ENCODE peak calls at places on chromosomes 2 and 18, in four cellular contexts. One of them, this sample, is unnamed.

GRCh38 chr2:210003394-210003793 is 956 bp downstream of the RPE start:
- DNase-seq in K562: no peak
- DNase-seq in endothelial cell of umbilical vein: no peak
- DNase-seq in GM12878: no peak
- DNase-seq in this sample: no peak

GRCh38 chr2:163734911-163735691 is 707 bp downstream of the FIGN start:
- DNase-seq in K562: no peak
- DNase-seq in endothelial cell of umbilical vein: peak; percentile 64
- DNase-seq in GM12878: no peak
- DNase-seq in this sample: peak; percentile 11

GRCh38 chr2:85179541-85179940 is 46.3 kb downstream of the TCF7L1 start:
- DNase-seq in K562: no peak
- DNase-seq in endothelial cell of umbilical vein: peak; percentile 58
- DNase-seq in GM12878: no peak
- DNase-seq in this sample: no peak

GRCh38 chr18:58952871-58953270 is 88.2 kb downstream of the ZNF532 start:
- DNase-seq in K562: no peak
- DNase-seq in endothelial cell of umbilical vein: no peak
- DNase-seq in GM12878: no peak
- DNase-seq in this sample: no peak

GRCh38 chr2:56449449-56449860 is 265.7 kb downstream of the CCDC85A start:
- DNase-seq in K562: no peak
- DNase-seq in endothelial cell of umbilical vein: no peak
- DNase-seq in GM12878: no peak
- DNase-seq in this sample: no peak

GRCh38 chr2:96839288-96839874 is 4.4 kb downstream of the ANKRD23 start:
- DNase-seq in K562: no peak
- DNase-seq in endothelial cell of umbilical vein: no peak
- DNase-seq in GM12878: no peak
- DNase-seq in this sample: no peak

GRCh38 chr2:241564596-241565411 is 6.3 kb downstream of the BOK start:
- DNase-seq in K562: no peak
- DNase-seq in endothelial cell of umbilical vein: no peak
- DNase-seq in GM12878: no peak
- DNase-seq in this sample: no peak

GRCh38 chr18:51617572-51618260 is 420.2 kb upstream of the MEX3C start:
- DNase-seq in K562: no peak
- DNase-seq in endothelial cell of umbilical vein: no peak
- DNase-seq in GM12878: no peak
- DNase-seq in this sample: no peak

GRCh38 chr2:130162968-130163367 is 18.1 kb upstream of the CCDC74B start:
- DNase-seq in K562: peak; percentile 5
- DNase-seq in endothelial cell of umbilical vein: no peak
- DNase-seq in GM12878: no peak
- DNase-seq in this sample: no peak

GRCh38 chr2:95158441-95158840 is 1.2 kb downstream of the ZNF514 start:
- DNase-seq in K562: peak; percentile 35
- DNase-seq in endothelial cell of umbilical vein: no peak
- DNase-seq in GM12878: no peak
- DNase-seq in this sample: no peak

GRCh38 chr2:220572385-220572784 is 945.0 kb downstream of the SLC4A3 start:
- DNase-seq in K562: no peak
- DNase-seq in endothelial cell of umbilical vein: no peak
- DNase-seq in GM12878: no peak
- DNase-seq in this sample: peak; percentile 73

GRCh38 chr2:241064008-241064801 is 37.9 kb downstream of the MTERF4 start:
- DNase-seq in K562: no peak
- DNase-seq in endothelial cell of umbilical vein: peak; percentile 4
- DNase-seq in GM12878: no peak
- DNase-seq in this sample: no peak

GRCh38 chr2:218962859-218963492 is 3.5 kb downstream of the CDK5R2 start:
- DNase-seq in K562: peak; percentile 71
- DNase-seq in endothelial cell of umbilical vein: no peak
- DNase-seq in GM12878: no peak
- DNase-seq in this sample: peak; percentile 73

GRCh38 chr18:74791501-74792188 is 194.0 kb downstream of the ZNF407 start:
- DNase-seq in K562: no peak
- DNase-seq in endothelial cell of umbilical vein: no peak
- DNase-seq in GM12878: no peak
- DNase-seq in this sample: no peak

GRCh38 chr2:102283996-102284395 is 27.4 kb upstream of the IL1RL1 start:
- DNase-seq in K562: no peak
- DNase-seq in endothelial cell of umbilical vein: no peak
- DNase-seq in GM12878: no peak
- DNase-seq in this sample: peak; percentile 40

GRCh38 chr18:74249181-74249968 is 42.4 kb downstream of the CYB5A start:
- DNase-seq in K562: no peak
- DNase-seq in endothelial cell of umbilical vein: no peak
- DNase-seq in GM12878: no peak
- DNase-seq in this sample: peak; percentile 84

GRCh38 chr18:21181763-21182162 is 60.3 kb upstream of the GREB1L start:
- DNase-seq in K562: no peak
- DNase-seq in endothelial cell of umbilical vein: no peak
- DNase-seq in GM12878: no peak
- DNase-seq in this sample: no peak

GRCh38 chr18:3716116-3716660 is 266.2 kb downstream of the TGIF1 start:
- DNase-seq in K562: no peak
- DNase-seq in endothelial cell of umbilical vein: no peak
- DNase-seq in GM12878: no peak
- DNase-seq in this sample: no peak

GRCh38 chr18:51417643-51418483 is 220.4 kb upstream of the MEX3C start:
- DNase-seq in K562: no peak
- DNase-seq in endothelial cell of umbilical vein: no peak
- DNase-seq in GM12878: no peak
- DNase-seq in this sample: no peak

GRCh38 chr2:28274911-28275685 is 117.6 kb upstream of the FOSL2 start:
- DNase-seq in K562: no peak
- DNase-seq in endothelial cell of umbilical vein: peak; percentile 97
- DNase-seq in GM12878: no peak
- DNase-seq in this sample: peak; percentile 98

GRCh38 chr2:238847841-238848565 is at the start of gene TWIST2:
- DNase-seq in K562: no peak
- DNase-seq in endothelial cell of umbilical vein: peak; percentile 50
- DNase-seq in GM12878: no peak
- DNase-seq in this sample: peak; percentile 91

GRCh38 chr18:8610442-8610801 is 1.2 kb downstream of the RAB12 start:
- DNase-seq in K562: no peak
- DNase-seq in endothelial cell of umbilical vein: peak; percentile 49
- DNase-seq in GM12878: no peak
- DNase-seq in this sample: peak; percentile 19

GRCh38 chr2:76469066-76469465 is 758.4 kb upstream of the GCFC2 start:
- DNase-seq in K562: no peak
- DNase-seq in endothelial cell of umbilical vein: peak; percentile 70
- DNase-seq in GM12878: no peak
- DNase-seq in this sample: no peak

GRCh38 chr2:154908312-154908711 is 209.8 kb downstream of the KCNJ3 start:
- DNase-seq in K562: no peak
- DNase-seq in endothelial cell of umbilical vein: no peak
- DNase-seq in GM12878: no peak
- DNase-seq in this sample: no peak

GRCh38 chr2:97951155-97951670 is 44.5 kb downstream of the TMEM131 start:
- DNase-seq in K562: no peak
- DNase-seq in endothelial cell of umbilical vein: no peak
- DNase-seq in GM12878: no peak
- DNase-seq in this sample: peak; percentile 9

GRCh38 chr2:8324164-8324848 is 357.6 kb upstream of the ID2 start:
- DNase-seq in K562: peak; percentile 44
- DNase-seq in endothelial cell of umbilical vein: no peak
- DNase-seq in GM12878: no peak
- DNase-seq in this sample: peak; percentile 54

GRCh38 chr2:238106339-238106697 is 6.2 kb downstream of the ESPNL start:
- DNase-seq in K562: no peak
- DNase-seq in endothelial cell of umbilical vein: no peak
- DNase-seq in GM12878: no peak
- DNase-seq in this sample: no peak

GRCh38 chr18:59690216-59691045 is 6.8 kb downstream of the CCBE1 start:
- DNase-seq in K562: no peak
- DNase-seq in endothelial cell of umbilical vein: no peak
- DNase-seq in GM12878: no peak
- DNase-seq in this sample: no peak

GRCh38 chr18:48514786-48515185 is 24.0 kb upstream of the CTIF start:
- DNase-seq in K562: no peak
- DNase-seq in endothelial cell of umbilical vein: no peak
- DNase-seq in GM12878: no peak
- DNase-seq in this sample: no peak

GRCh38 chr18:23320709-23321236 is 132.3 kb upstream of the RIOK3 start:
- DNase-seq in K562: no peak
- DNase-seq in endothelial cell of umbilical vein: no peak
- DNase-seq in GM12878: no peak
- DNase-seq in this sample: no peak

GRCh38 chr2:112048887-112049286 is 6.2 kb upstream of the TMEM87B start:
- DNase-seq in K562: peak; percentile 29
- DNase-seq in endothelial cell of umbilical vein: peak; percentile 84
- DNase-seq in GM12878: no peak
- DNase-seq in this sample: peak; percentile 74

GRCh38 chr2:112050311-112050710 is 4.8 kb upstream of the TMEM87B start:
- DNase-seq in K562: no peak
- DNase-seq in endothelial cell of umbilical vein: no peak
- DNase-seq in GM12878: no peak
- DNase-seq in this sample: no peak

GRCh38 chr2:112045446-112046014 is 9.5 kb upstream of the TMEM87B start:
- DNase-seq in K562: no peak
- DNase-seq in endothelial cell of umbilical vein: no peak
- DNase-seq in GM12878: no peak
- DNase-seq in this sample: no peak

GRCh38 chr2:112048236-112048592 is 6.9 kb upstream of the TMEM87B start:
- DNase-seq in K562: no peak
- DNase-seq in endothelial cell of umbilical vein: no peak
- DNase-seq in GM12878: no peak
- DNase-seq in this sample: no peak

GRCh38 chr2:112047537-112048235 is 7.4 kb upstream of the TMEM87B start:
- DNase-seq in K562: peak; percentile 21
- DNase-seq in endothelial cell of umbilical vein: no peak
- DNase-seq in GM12878: no peak
- DNase-seq in this sample: no peak
- H3K9ac ChIP-seq in K562: no peak overlapping the region
- H3K9ac ChIP-seq in endothelial cell of umbilical vein: no peak overlapping the region
- H3K9ac ChIP-seq in GM12878: no peak overlapping the region
- H3K9ac ChIP-seq in this sample: no peak overlapping the region

GRCh38 chr2:222844323-222844722 is 16.5 kb upstream of the ACSL3 start:
- DNase-seq in K562: no peak
- DNase-seq in endothelial cell of umbilical vein: peak; percentile 55
- DNase-seq in GM12878: no peak
- DNase-seq in this sample: peak; percentile 96
- TF ChIP-seq FOS in K562: no peak
- TF ChIP-seq FOS in endothelial cell of umbilical vein: peak; percentile 86
- TF ChIP-seq FOS in GM12878: no peak
- TF ChIP-seq FOS in this sample: peak; percentile 81

DNA sequence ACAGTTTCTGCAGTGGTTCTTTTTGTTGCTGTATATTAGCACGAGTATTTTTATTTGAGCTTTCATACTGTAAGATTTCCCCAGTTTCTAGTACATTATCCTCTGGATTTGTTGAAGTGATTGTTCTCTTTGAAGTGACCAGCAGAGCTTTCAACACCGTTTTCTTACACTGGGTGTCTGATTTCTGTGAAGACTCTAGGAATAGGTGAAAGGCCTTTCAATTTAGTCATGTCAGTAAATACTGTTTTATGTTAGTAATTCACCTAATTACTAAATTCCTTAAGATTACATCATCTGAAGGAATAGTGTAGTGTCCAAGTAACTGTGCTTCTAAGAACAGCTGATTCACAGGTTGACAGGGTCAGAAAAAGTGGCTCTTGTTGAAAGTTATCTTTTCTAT is 2.3 kb downstream of the PPM1B start:
- DNase-seq in K562: no peak
- DNase-seq in endothelial cell of umbilical vein: peak; percentile 41
- DNase-seq in GM12878: no peak
- DNase-seq in this sample: peak; percentile 58
- H3K9ac ChIP-seq in K562: peak overlapping the region; percentile 89
- H3K9ac ChIP-seq in endothelial cell of umbilical vein: peak overlapping the region; percentile 90
- H3K9ac ChIP-seq in GM12878: peak overlapping the region; percentile 4
- H3K9ac ChIP-seq in this sample: no peak overlapping the region

GRCh38 chr2:31426096-31426495 is 11.6 kb upstream of the XDH start:
- DNase-seq in K562: no peak
- DNase-seq in endothelial cell of umbilical vein: no peak
- DNase-seq in GM12878: no peak
- DNase-seq in this sample: no peak

GRCh38 chr2:31430439-31431165 is 16.1 kb upstream of the XDH start:
- DNase-seq in K562: no peak
- DNase-seq in endothelial cell of umbilical vein: no peak
- DNase-seq in GM12878: no peak
- DNase-seq in this sample: no peak

GRCh38 chr2:31429759-31430438 is 15.4 kb upstream of the XDH start:
- DNase-seq in K562: no peak
- DNase-seq in endothelial cell of umbilical vein: no peak
- DNase-seq in GM12878: no peak
- DNase-seq in this sample: peak; percentile 50

GRCh38 chr2:31429040-31429439 is 14.5 kb upstream of the XDH start:
- DNase-seq in K562: no peak
- DNase-seq in endothelial cell of umbilical vein: no peak
- DNase-seq in GM12878: no peak
- DNase-seq in this sample: no peak

DNA sequence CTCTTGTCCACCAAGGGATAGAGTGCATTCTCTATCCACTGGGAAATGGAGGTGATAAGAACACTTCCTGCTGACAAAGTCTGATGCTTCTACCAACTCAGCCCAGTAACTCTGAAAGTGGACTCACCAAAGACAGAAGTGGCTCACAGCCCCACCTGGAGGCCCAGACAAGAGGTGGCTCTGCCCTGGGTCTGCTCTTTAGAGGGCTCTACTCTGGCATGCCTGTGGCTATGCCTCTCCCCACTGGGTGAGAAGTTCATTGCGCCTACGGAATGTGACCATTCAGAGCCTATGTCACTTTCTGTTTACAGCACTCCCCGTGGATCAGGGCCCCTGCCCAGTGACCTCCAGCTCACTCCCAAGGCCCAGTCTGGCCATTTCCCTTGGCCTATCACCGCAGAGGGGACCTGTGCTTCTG is 13.5 kb upstream of the XDH start:
- DNase-seq in K562: no peak
- DNase-seq in endothelial cell of umbilical vein: no peak
- DNase-seq in GM12878: no peak
- DNase-seq in this sample: peak; percentile 20
- TF ChIP-seq FOS in K562: no peak
- TF ChIP-seq FOS in endothelial cell of umbilical vein: no peak
- TF ChIP-seq FOS in GM12878: no peak
- TF ChIP-seq FOS in this sample: no peak

GRCh38 chr2:144511945-144512344 is 8.0 kb downstream of the ZEB2 start:
- DNase-seq in K562: no peak
- DNase-seq in endothelial cell of umbilical vein: peak; percentile 41
- DNase-seq in GM12878: no peak
- DNase-seq in this sample: no peak

GRCh38 chr2:144514731-144515424 is 5.0 kb downstream of the ZEB2 start:
- DNase-seq in K562: no peak
- DNase-seq in endothelial cell of umbilical vein: peak; percentile 47
- DNase-seq in GM12878: no peak
- DNase-seq in this sample: no peak

GRCh38 chr2:144513388-144514100 is 6.4 kb downstream of the ZEB2 start:
- DNase-seq in K562: no peak
- DNase-seq in endothelial cell of umbilical vein: peak; percentile 48
- DNase-seq in GM12878: no peak
- DNase-seq in this sample: peak; percentile 81

GRCh38 chr2:144511222-144511855 is 8.6 kb downstream of the ZEB2 start:
- DNase-seq in K562: no peak
- DNase-seq in endothelial cell of umbilical vein: peak; percentile 35
- DNase-seq in GM12878: no peak
- DNase-seq in this sample: no peak

GRCh38 chr2:144512421-144513272 is 7.3 kb downstream of the ZEB2 start:
- DNase-seq in K562: no peak
- DNase-seq in endothelial cell of umbilical vein: peak; percentile 34
- DNase-seq in GM12878: no peak
- DNase-seq in this sample: no peak
- H3K9ac ChIP-seq in K562: peak overlapping the region; percentile 29
- H3K9ac ChIP-seq in endothelial cell of umbilical vein: peak overlapping the region; percentile 3
- H3K9ac ChIP-seq in GM12878: no peak overlapping the region
- H3K9ac ChIP-seq in this sample: peak overlapping the region; percentile 46